ENCODE peak calls at places on chromosomes 6 and 20, in seven cellular contexts. A is MCF 10A, Y is GM13977, E is lower lobe of right lung, U is HFFc6, X is foreskin keratinocyte, H is mammary epithelial cell. D is an unnamed sample.
A peak's percentile ranks its signal among the peaks of the same experiment; 100 is the strongest.

GRCh38 chr20:16713056-16713455 is 16.8 kb upstream of the SNRPB2 start:
- DNase-seq in U (no peak), Y (no peak), A (no peak), H (no peak), E (no peak), X (no peak), D (no peak)

GRCh38 chr20:55782861-55783260 is 222.5 kb downstream of the CBLN4 start:
- DNase-seq in Y (no peak), U (no peak), X (no peak), A (no peak), E (no peak), H (no peak), D (no peak)

GRCh38 chr6:143262859-143263258 is 187.6 kb downstream of the ADAT2 start:
- DNase-seq in U (no peak), E (no peak), Y (no peak), H (no peak), A (no peak), X (no peak), D (no peak)

GRCh38 chr6:33207569-33208088 is 671 bp upstream of the RING1 start:
- DNase-seq in U (peak; percentile 24), A (peak; percentile 34), H (peak; percentile 39), X (peak; percentile 22), Y (no peak), E (peak; percentile 65), D (peak; percentile 41)

GRCh38 chr20:36501367-36502006 is 39.8 kb upstream of the MYL9 start:
- DNase-seq in A (no peak), H (no peak), U (no peak), Y (peak; percentile 82), E (no peak), X (no peak), D (peak; percentile 27)

GRCh38 chr20:46883847-46884246 is 10.8 kb upstream of the EYA2 start:
- DNase-seq in H (no peak), E (no peak), Y (no peak), A (no peak), X (no peak), U (no peak), D (no peak)

GRCh38 chr6:85506441-85507093 is 56.7 kb downstream of the NT5E start:
- DNase-seq in U (no peak), X (no peak), Y (no peak), H (no peak), E (no peak), A (no peak), D (peak; percentile 42)

GRCh38 chr20:43859994-43860393 is 54.7 kb upstream of the TOX2 start:
- DNase-seq in U (no peak), Y (no peak), H (no peak), E (no peak), A (no peak), X (no peak), D (no peak)

GRCh38 chr6:150539568-150539967 is 60.1 kb upstream of the PLEKHG1 start:
- DNase-seq in E (no peak), A (no peak), H (peak; percentile 53), X (peak; percentile 39), Y (no peak), U (no peak), D (no peak)

GRCh38 chr6:7106752-7107577 is 796 bp upstream of the RREB1 start:
- DNase-seq in E (peak; percentile 59), H (no peak), X (peak; percentile 36), A (no peak), Y (peak; percentile 75), U (peak; percentile 37), D (peak; percentile 80)

GRCh38 chr6:154507209-154507898 is 3.1 kb downstream of the CNKSR3 start:
- DNase-seq in A (no peak), X (no peak), E (no peak), Y (no peak), U (no peak), H (no peak), D (no peak)

GRCh38 chr20:37435607-37436006 is 85.4 kb upstream of the NNAT start:
- DNase-seq in A (no peak), E (no peak), Y (no peak), H (no peak), X (no peak), U (no peak), D (no peak)

GRCh38 chr20:39164642-39165041 is 202.5 kb downstream of the DHX35 start:
- DNase-seq in X (no peak), U (no peak), E (no peak), A (no peak), H (no peak), Y (no peak), D (no peak)

GRCh38 chr20:10113746-10114145 is 79.0 kb downstream of the ANKEF1 start:
- DNase-seq in U (no peak), A (peak; percentile 48), Y (no peak), H (peak; percentile 54), E (no peak), X (peak; percentile 22), D (no peak)

GRCh38 chr6:7414811-7415210 is 25.2 kb downstream of the RIOK1 start:
- DNase-seq in U (peak; percentile 81), H (no peak), X (peak; percentile 82), E (no peak), Y (no peak), A (peak; percentile 82), D (no peak)

GRCh38 chr6:136763716-136764521 is 28.4 kb downstream of the MAP3K5 start:
- DNase-seq in X (no peak), A (no peak), Y (no peak), E (no peak), U (no peak), H (no peak), D (no peak)

GRCh38 chr20:57388953-57389694 is 2.1 kb upstream of the RBM38 start:
- DNase-seq in E (peak; percentile 90), Y (peak; percentile 90), X (peak; percentile 45), H (peak; percentile 58), U (no peak), A (no peak), D (peak; percentile 74)

GRCh38 chr6:11974089-11974488 is 38.0 kb upstream of the HIVEP1 start:
- DNase-seq in U (peak; percentile 42), A (no peak), H (peak; percentile 18), X (no peak), Y (no peak), E (no peak), D (no peak)

GRCh38 chr6:6801002-6801329 is 212.4 kb downstream of the LY86 start:
- DNase-seq in A (no peak), Y (no peak), H (no peak), U (no peak), E (no peak), X (no peak), D (no peak)

GRCh38 chr6:10033223-10033829 is 381.5 kb downstream of the TFAP2A start:
- DNase-seq in Y (no peak), H (no peak), A (peak; percentile 80), E (no peak), U (no peak), X (no peak), D (no peak)

GRCh38 chr6:90298459-90299053 is 1.9 kb upstream of the BACH2 start:
- DNase-seq in E (no peak), Y (no peak), H (no peak), A (no peak), U (no peak), X (no peak), D (no peak)

GRCh38 chr6:129317931-129318820 is 391.8 kb downstream of the ARHGAP18 start:
- DNase-seq in A (peak; percentile 87), E (no peak), U (peak; percentile 18), X (peak; percentile 62), Y (no peak), H (peak; percentile 16), D (no peak)

GRCh38 chr20:58447733-58448391 is 58.8 kb downstream of the VAPB start:
- DNase-seq in A (peak; percentile 71), X (no peak), U (peak; percentile 32), Y (no peak), E (no peak), H (peak; percentile 29), D (peak; percentile 72)

DNA sequence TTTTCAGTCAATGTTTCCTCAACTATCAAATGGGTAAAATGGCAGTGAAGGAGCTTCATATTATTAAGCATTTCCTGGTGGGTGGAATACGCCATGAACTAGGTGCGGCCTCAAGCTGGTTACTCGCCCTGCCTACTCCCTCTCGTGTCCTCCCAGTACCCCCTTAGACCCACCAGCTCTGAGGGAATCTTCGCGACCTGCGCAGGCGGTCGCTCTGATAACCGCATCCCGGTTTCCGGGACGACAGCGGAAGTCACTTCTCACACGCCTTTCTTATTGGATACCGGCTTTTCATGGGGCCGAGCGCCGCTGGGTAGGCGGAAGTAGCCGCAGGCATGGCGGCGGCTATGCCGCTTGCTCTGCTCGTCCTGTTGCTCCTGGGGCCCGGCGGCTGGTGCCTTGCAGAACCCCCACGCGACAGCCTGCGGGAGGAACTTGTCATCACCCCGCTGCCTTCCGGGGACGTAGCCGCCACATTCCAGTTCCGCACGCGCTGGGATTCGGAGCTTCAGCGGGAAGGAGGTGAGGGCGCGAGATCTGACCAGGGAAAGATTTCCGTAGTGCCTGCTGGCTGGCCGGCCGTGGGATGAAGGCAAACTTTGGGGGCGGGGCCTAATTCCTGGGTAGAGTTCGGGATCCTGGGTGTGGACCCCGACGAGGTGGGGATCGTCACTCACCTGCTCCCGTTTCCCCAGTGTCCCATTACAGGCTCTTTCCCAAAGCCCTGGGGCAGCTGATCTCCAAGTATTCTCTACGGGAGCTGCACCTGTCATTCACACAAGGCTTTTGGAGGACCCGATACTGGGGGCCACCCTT is at the start of gene PIGT:
- DNase-seq in H (peak; percentile 77), A (peak; percentile 81), X (peak; percentile 69), Y (peak; percentile 87), U (peak; percentile 79), E (peak; percentile 92), D (peak; percentile 94)
- TF ChIP-seq CTCF in H (no peak), A (no peak), X (no peak), Y (no peak), U (no peak), E (no peak), D (no peak)

DNA sequence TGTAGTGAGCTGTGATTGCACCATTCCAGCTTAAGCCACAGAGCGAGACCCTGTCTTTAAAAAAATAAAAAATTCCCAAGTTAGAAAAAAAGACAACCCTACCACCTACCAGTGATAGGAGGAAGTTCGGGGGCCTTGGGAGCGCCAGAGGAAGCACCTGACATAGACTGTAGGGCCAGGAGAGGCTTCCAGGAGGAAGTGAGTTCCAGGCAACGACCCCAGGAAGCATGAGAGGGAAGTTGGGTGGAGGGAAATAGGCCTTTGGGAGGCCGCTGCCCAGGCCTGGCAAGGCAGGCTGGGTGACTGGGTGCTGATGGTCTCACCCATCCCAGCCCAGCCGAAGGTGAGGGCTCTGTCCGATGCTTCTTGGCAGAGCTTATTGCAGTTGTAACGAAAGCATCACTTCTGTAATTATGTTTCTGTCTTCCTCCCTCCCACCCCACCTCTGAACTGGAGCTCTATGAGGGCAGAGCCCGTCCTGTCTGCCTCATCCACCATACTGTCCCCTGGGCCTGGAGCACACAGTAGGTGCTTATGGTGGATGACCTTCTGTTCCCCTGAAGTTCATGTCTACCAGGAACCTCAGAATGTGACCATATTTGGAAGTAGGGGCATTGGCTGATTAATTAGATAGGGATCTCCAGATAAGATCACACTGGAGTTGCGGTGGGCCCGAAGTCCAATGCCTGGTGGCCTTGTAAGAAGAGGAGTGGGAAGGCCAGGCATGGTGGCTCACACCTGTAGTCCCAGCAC is 54.1 kb downstream of the UBE2V1 start:
- DNase-seq in H (no peak), U (no peak), Y (no peak), E (no peak), X (no peak), A (no peak), D (no peak)
- TF ChIP-seq CTCF in H (no peak), U (no peak), Y (no peak), E (no peak), X (no peak), A (no peak), D (no peak)

GRCh38 chr6:1015819-1016218 is 296.1 kb upstream of the FOXQ1 start:
- DNase-seq in Y (no peak), A (no peak), E (no peak), H (no peak), X (no peak), U (peak; percentile 17), D (no peak)
- TF ChIP-seq CTCF in Y (no peak), A (no peak), E (no peak), H (no peak), X (no peak), U (peak; percentile 47), D (no peak)

GRCh38 chr6:165455488-165455887 is 146.1 kb upstream of the C6orf118 start:
- DNase-seq in Y (no peak), U (no peak), X (no peak), A (no peak), H (no peak), E (no peak), D (no peak)
- TF ChIP-seq CTCF in Y (no peak), U (no peak), X (no peak), A (no peak), H (no peak), E (no peak), D (no peak)